ENCODE peak calls at places on chromosomes 4 and X, in four cellular contexts. Z is HepG2, V is GM12878, P is endothelial cell of umbilical vein. H is an unnamed sample.

GRCh38 chrX:40093586-40093985 is 4.2 kb downstream of the BCOR start:
- DNase-seq in V (no peak), Z (no peak), P (no peak), H (no peak)

GRCh38 chr4:89196056-89196674 is 84.8 kb downstream of the TIGD2 start:
- DNase-seq in V (no peak), P (no peak), Z (no peak), H (peak; percentile 4)

GRCh38 chr4:75002381-75002780 is 69.5 kb downstream of the PARM1 start:
- DNase-seq in P (no peak), V (no peak), Z (no peak), H (no peak)

GRCh38 chr4:158259955-158260575 is 49.8 kb downstream of the TMEM144 start:
- DNase-seq in Z (peak; percentile 9), P (peak; percentile 53), V (no peak), H (no peak)

GRCh38 chrX:50779694-50780093 is 34.3 kb downstream of the SHROOM4 start:
- DNase-seq in Z (no peak), P (peak; percentile 9), V (no peak), H (no peak)

GRCh38 chr4:24067781-24068193 is 177.9 kb upstream of the PPARGC1A start:
- DNase-seq in V (no peak), P (no peak), Z (no peak), H (no peak)

GRCh38 chr4:15434086-15434485 is 6.3 kb downstream of the C1QTNF7 start:
- DNase-seq in Z (no peak), V (no peak), P (no peak), H (no peak)

GRCh38 chr4:174154455-174154854 is 129.0 kb downstream of the FBXO8 start:
- DNase-seq in Z (no peak), P (peak; percentile 4), V (no peak), H (no peak)

GRCh38 chrX:3651272-3651671 is 62.2 kb downstream of the PRKX start:
- DNase-seq in V (no peak), Z (no peak), P (peak; percentile 46), H (no peak)

GRCh38 chr4:166957451-166957850 is 276.8 kb downstream of the SPOCK3 start:
- DNase-seq in V (no peak), Z (no peak), P (no peak), H (no peak)

GRCh38 chrX:55120767-55121358 is 32.0 kb downstream of the PAGE2 start:
- DNase-seq in P (peak; percentile 6), Z (no peak), V (no peak), H (peak; percentile 19)

GRCh38 chrX:53544936-53545335 is 110.8 kb upstream of the HSD17B10 start:
- DNase-seq in P (no peak), V (no peak), Z (no peak), H (no peak)

GRCh38 chr4:168840988-168841681 is 168.9 kb downstream of the CBR4 start:
- DNase-seq in P (no peak), Z (no peak), V (no peak), H (no peak)

GRCh38 chr4:157895205-157895604 is 277.6 kb downstream of the GASK1B start:
- DNase-seq in P (no peak), Z (no peak), V (no peak), H (no peak)

GRCh38 chr4:79163981-79164490 is 161.8 kb downstream of the NAA11 start:
- DNase-seq in V (no peak), Z (no peak), P (no peak), H (no peak)

GRCh38 chr4:79164961-79165610 is 160.8 kb downstream of the NAA11 start:
- DNase-seq in V (no peak), P (no peak), Z (no peak), H (no peak)

DNA sequence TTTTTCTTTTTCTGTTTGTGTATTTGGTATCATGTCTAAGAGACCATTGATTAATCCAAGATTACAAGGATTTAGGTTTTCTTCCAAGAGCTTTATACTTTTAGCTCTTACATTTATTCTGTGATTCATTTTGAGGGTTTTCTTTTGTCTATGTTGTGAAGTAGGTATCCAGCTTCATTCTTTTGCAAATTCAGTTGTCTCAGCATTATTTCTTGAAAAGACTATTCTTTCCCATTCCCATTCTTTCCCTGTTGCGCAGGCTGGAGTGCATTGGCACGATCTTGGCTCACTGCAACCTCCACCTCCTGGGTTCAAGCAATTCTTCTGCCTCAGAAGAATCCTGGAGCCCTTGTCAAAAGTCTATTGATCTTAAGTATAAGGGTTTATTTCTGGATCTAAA is 164.9 kb downstream of the NAA11 start:
- DNase-seq in Z (no peak), P (no peak), V (no peak), H (no peak)
- TF ChIP-seq POLR2AphosphoS5 in Z (no peak), P (no peak), V (no peak), H (no peak)

DNA sequence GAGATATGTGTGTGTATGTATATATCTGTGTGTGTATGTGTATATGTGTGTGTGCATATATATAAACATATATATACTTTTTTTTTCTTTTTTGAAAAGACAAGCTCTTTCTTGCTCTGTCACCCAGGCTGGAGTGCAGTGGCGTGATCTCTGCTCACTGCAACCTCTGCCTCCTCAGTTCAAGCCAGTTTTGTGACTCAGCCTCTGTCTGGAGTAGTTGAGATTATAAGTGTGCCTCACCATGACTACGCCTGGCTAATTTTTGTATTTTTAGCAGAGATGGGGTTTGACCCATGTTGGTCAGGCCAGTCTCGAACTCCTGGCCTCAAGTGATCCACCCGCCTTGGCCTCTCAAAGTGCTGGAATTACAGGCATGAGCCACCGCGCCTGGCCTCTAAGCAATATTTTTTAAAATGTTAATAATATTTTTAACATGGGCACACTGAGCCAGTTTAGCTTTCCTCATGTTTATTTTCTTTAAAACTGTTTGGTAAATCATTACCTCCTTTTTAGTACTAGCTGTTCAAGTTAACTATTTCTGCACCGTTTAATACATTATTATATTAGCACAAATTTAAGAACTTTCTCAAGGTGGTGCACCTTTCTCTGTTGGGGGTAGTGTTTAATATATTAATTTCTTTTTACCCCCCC is 33.3 kb downstream of the BBS12 start:
- DNase-seq in Z (no peak), P (peak; percentile 46), V (no peak), H (peak; percentile 88)
- TF ChIP-seq MAX in Z (no peak), P (no peak), V (no peak), H (no peak)

GRCh38 chr4:6403400-6403685 is 69.1 kb downstream of the PPP2R2C start:
- DNase-seq in V (no peak), P (no peak), Z (no peak), H (no peak)

GRCh38 chr4:6402566-6403399 is 69.6 kb downstream of the PPP2R2C start:
- DNase-seq in Z (no peak), P (no peak), V (no peak), H (no peak)

GRCh38 chr4:6405417-6405747 is 67.0 kb downstream of the PPP2R2C start:
- DNase-seq in Z (no peak), V (no peak), P (no peak), H (no peak)

GRCh38 chr4:6404611-6405416 is 67.6 kb downstream of the PPP2R2C start:
- DNase-seq in V (no peak), Z (no peak), P (no peak), H (no peak)

GRCh38 chr4:6401797-6402196 is 70.6 kb downstream of the PPP2R2C start:
- DNase-seq in P (no peak), V (no peak), Z (no peak), H (no peak)
- TF ChIP-seq MYC in P (no peak), V (no peak), Z (no peak), H (no peak)

GRCh38 chr4:113434247-113434587 is 327.3 kb downstream of the CAMK2D start:
- DNase-seq in V (no peak), P (peak; percentile 41), Z (peak; percentile 10), H (no peak)

GRCh38 chr4:113436360-113436759 is 325.2 kb downstream of the CAMK2D start:
- DNase-seq in P (peak; percentile 93), V (no peak), Z (no peak), H (no peak)

GRCh38 chr4:113435893-113436292 is 325.6 kb downstream of the CAMK2D start:
- DNase-seq in V (no peak), Z (no peak), P (peak; percentile 94), H (no peak)

GRCh38 chr4:113438596-113438995 is 322.9 kb downstream of the CAMK2D start:
- DNase-seq in P (no peak), Z (no peak), V (no peak), H (no peak)

GRCh38 chr4:113437124-113437523 is 324.4 kb downstream of the CAMK2D start:
- DNase-seq in V (no peak), P (peak; percentile 62), Z (no peak), H (no peak)
- TF ChIP-seq POLR2AphosphoS5 in V (no peak), P (no peak), Z (no peak), H (no peak)

GRCh38 chrX:47802589-47802988 is 34.1 kb upstream of the ZNF81 start:
- DNase-seq in Z (peak; percentile 10), V (no peak), P (no peak), H (no peak)

GRCh38 chrX:47796433-47796906 is 40.2 kb upstream of the ZNF81 start:
- DNase-seq in P (no peak), V (no peak), Z (no peak), H (peak; percentile 18)

GRCh38 chrX:47798861-47799260 is 37.8 kb upstream of the ZNF81 start:
- DNase-seq in Z (no peak), P (no peak), V (no peak), H (no peak)

GRCh38 chrX:47797084-47797483 is 39.6 kb upstream of the ZNF81 start:
- DNase-seq in P (no peak), V (no peak), Z (no peak), H (no peak)
- TF ChIP-seq MAX in P (no peak), V (no peak), Z (no peak), H (no peak)

GRCh38 chr4:151228196-151229119 is 48.5 kb upstream of the PRSS48 start:
- DNase-seq in V (no peak), P (peak; percentile 92), Z (no peak), H (no peak)
- TF ChIP-seq MYC in V (no peak), P (no peak), Z (no peak), H (no peak)

DNA sequence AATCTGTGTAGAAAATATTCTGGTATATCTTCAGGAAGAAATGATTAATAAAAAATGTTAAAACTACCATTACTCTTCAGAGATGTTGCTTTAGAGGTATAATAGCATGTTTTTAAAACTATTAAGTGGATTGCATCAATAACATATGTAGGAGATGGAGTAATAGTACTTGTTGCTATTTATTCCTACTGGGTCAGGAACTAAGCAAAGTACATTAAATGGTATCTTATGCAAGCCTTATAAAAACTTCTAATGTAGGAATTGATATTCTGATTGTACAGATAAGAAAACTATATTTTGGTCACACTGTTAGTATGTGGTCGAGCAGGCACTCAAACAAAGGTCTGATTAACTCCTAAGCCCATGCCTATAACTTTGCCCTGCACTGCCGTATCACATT is 31.4 kb upstream of the PDLIM5 start:
- DNase-seq in V (no peak), P (no peak), Z (no peak), H (no peak)
- TF ChIP-seq POLR2AphosphoS5 in V (no peak), P (no peak), Z (no peak), H (no peak)

DNA sequence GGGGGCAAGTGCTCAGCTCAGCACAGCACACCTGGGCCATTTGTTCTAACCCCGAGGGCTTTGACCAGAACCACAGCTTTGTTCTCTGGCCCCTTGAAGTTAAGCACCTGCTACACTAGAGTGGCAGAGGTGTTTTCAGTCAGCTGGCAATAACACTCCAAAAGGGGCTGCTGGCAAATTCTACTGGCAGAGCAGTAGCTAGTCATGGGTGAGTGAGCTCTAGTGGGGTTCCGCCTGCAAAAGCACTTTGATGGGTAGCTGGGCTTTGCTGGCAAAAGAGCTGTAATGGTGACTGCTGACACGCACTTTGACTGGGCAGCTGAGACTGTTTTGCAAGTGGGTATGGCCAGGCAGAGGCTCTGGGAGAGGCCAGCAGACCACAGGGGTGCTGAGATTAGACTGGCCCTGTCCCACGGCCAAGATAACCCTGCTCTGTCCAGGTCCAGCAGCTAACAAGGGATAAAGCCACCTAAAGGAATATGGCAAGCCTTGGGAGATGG is 65.2 kb upstream of the TENT5D start:
- DNase-seq in Z (no peak), P (no peak), V (no peak), H (no peak)
- TF ChIP-seq MAX in Z (no peak), P (no peak), V (no peak), H (no peak)

H was measured in K562.